ENCODE peak calls at places on chromosomes 12 and 14, in seven cellular contexts. O is BE2C, U is spleen, M is pancreas, V is hepatocyte, K is tibial artery, H is BJ. Q is an unnamed sample.

GRCh38 chr12:6550294-6551062 is 5.4 kb downstream of the IFFO1 start:
- DNase-seq in O (no peak), U (peak; percentile 83), M (no peak), V (no peak), K (no peak), H (no peak), Q (peak; percentile 34)

GRCh38 chr12:45725631-45726593 is 3.6 kb upstream of the ARID2 start:
- DNase-seq in O (peak; percentile 36), U (peak; percentile 77), M (no peak), V (peak; percentile 64), K (no peak), H (no peak), Q (peak; percentile 36)

GRCh38 chr12:47910486-47910885 is 5.7 kb upstream of the VDR start:
- DNase-seq in O (no peak), U (no peak), M (no peak), V (no peak), K (no peak), H (no peak), Q (no peak)

GRCh38 chr14:91405241-91405721 is 12.3 kb downstream of the CCDC88C start:
- DNase-seq in O (no peak), U (peak; percentile 74), M (no peak), V (no peak), K (no peak), H (no peak), Q (no peak)

GRCh38 chr12:132003846-132004245 is 54.1 kb downstream of the EP400 start:
- DNase-seq in O (no peak), U (no peak), M (no peak), V (no peak), K (no peak), H (peak; percentile 42), Q (no peak)

GRCh38 chr12:132494294-132495164 is 4.6 kb downstream of the FBRSL1 start:
- DNase-seq in O (no peak), U (no peak), M (peak; percentile 83), V (peak; percentile 57), K (no peak), H (no peak), Q (no peak)

GRCh38 chr12:116642683-116643082 is 83.5 kb downstream of the MAP1LC3B2 start:
- DNase-seq in O (no peak), U (no peak), M (no peak), V (no peak), K (no peak), H (no peak), Q (no peak)

GRCh38 chr14:90871605-90872233 is 55.5 kb upstream of the TTC7B start:
- DNase-seq in O (no peak), U (no peak), M (no peak), V (no peak), K (no peak), H (no peak), Q (no peak)

GRCh38 chr12:28014196-28014595 is 41.7 kb upstream of the PTHLH start:
- DNase-seq in O (no peak), U (no peak), M (no peak), V (no peak), K (no peak), H (no peak), Q (no peak)

GRCh38 chr14:81476816-81477215 is 56.8 kb downstream of the SEL1L start:
- DNase-seq in O (no peak), U (no peak), M (no peak), V (no peak), K (no peak), H (no peak), Q (no peak)

GRCh38 chr12:49346659-49347306 is at the start of gene DNAJC22:
- DNase-seq in O (peak; percentile 52), U (no peak), M (peak; percentile 41), V (peak; percentile 73), K (no peak), H (no peak), Q (peak; percentile 85)

GRCh38 chr14:73240816-73241480 is 3.6 kb downstream of the PAPLN start:
- DNase-seq in O (no peak), U (peak; percentile 79), M (no peak), V (no peak), K (peak; percentile 45), H (no peak), Q (no peak)

GRCh38 chr12:47267571-47267970 is 187.8 kb upstream of the AMIGO2 start:
- DNase-seq in O (no peak), U (no peak), M (no peak), V (no peak), K (no peak), H (no peak), Q (no peak)

GRCh38 chr12:112170376-112170775 is 45.0 kb downstream of the TRAFD1 start:
- DNase-seq in O (peak; percentile 51), U (peak; percentile 75), M (no peak), V (no peak), K (no peak), H (no peak), Q (peak; percentile 82)

GRCh38 chr14:45651906-45652305 is 398.9 kb upstream of the MIS18BP1 start:
- DNase-seq in O (no peak), U (no peak), M (no peak), V (no peak), K (no peak), H (no peak), Q (no peak)

GRCh38 chr14:58829594-58829993 is 191.8 kb downstream of the DACT1 start:
- DNase-seq in O (no peak), U (no peak), M (no peak), V (peak; percentile 62), K (no peak), H (no peak), Q (no peak)

GRCh38 chr12:54024127-54024526 is 4.1 kb upstream of the HOXC6 start:
- DNase-seq in O (peak; percentile 56), U (peak; percentile 51), M (no peak), V (no peak), K (no peak), H (no peak), Q (no peak)
- H3K27me3 ChIP-seq in O (no peaks in the 10 kb centered on the region), U (peaks cover 97% of the 10 kb centered on the region), M (no peaks in the 10 kb centered on the region), V (peaks cover 97% of the 10 kb centered on the region), K (no peaks in the 10 kb centered on the region), H (peaks cover 3% of the 10 kb centered on the region), Q (peaks cover 100% of the 10 kb centered on the region)

DNA sequence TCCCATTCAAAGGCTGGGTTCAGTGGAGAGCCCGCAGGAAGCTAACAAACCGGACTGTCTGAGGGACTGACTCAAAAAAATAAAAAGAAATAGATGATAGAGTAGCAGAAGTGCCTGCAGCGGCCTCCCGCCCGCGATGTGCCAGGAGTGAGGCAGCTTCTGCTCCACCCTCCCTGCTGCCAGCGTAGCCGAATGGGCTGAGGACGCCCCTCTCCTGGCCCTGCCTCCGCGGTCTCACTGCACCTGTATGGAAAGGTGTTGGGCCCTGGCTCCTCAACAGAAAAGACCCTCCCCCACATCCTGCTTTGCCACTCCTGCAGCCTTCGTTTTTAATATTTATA is 97.9 kb downstream of the GCH1 start:
- DNase-seq in O (no peak), U (no peak), M (no peak), V (no peak), K (no peak), H (no peak), Q (peak; percentile 44)
- H3K4me3 ChIP-seq in O (no peak overlapping the region), U (no peak overlapping the region), M (no peak overlapping the region), V (no peak overlapping the region), K (no peak overlapping the region), H (no peak overlapping the region), Q (no peak overlapping the region)

DNA sequence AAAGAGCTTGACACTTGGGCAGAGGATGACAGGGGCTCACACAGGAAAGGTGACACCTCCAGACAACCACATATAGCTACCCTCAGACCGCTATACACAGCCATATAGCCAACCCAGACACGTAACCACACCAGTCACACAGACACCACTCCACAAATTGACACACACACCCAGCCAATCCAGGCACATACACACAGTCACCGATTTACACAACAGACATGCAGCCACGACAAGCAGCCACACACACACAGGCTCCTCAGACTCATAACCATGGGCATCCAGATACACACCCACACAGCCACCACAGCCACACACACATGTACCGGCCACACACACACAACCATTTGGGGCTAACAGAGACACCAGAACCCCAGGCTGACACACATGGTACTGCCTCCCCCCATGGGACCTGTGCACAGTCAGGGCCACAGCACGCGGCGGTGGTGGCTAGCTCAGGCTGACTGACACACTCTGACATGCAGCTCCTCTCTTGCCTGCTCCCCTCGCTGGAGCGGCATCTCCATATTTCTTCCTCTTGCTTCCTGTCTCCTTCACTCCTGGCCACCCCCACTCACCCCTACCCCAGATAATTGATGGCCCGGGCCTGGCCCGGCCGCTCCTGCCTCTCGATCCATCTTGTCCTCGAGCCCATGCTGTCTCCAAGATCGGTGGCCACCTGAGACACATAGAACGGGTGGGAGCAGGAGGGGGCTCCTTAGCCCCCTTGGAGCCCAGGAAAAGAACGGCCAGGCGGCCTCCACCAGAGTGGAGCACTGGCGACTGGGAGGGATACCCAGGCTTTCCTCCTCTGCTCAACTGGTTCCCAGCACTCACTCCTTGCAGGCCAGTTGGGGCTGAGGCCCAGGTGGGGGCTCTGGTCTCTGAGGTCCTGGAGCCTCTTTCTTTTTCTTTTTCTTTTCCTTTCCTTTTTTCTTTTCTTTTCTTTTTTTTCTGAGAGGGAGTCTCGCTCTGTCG is 6.0 kb upstream of the SHMT2 start:
- DNase-seq in O (no peak), U (no peak), M (no peak), V (no peak), K (no peak), H (no peak), Q (no peak)
- H3K27me3 ChIP-seq in O (peaks cover 61% of the 10 kb centered on the region), U (peaks cover 90% of the 10 kb centered on the region), M (no peaks in the 10 kb centered on the region), V (peaks cover 97% of the 10 kb centered on the region), K (no peaks in the 10 kb centered on the region), H (peaks cover 11% of the 10 kb centered on the region), Q (peaks cover 89% of the 10 kb centered on the region)

DNA sequence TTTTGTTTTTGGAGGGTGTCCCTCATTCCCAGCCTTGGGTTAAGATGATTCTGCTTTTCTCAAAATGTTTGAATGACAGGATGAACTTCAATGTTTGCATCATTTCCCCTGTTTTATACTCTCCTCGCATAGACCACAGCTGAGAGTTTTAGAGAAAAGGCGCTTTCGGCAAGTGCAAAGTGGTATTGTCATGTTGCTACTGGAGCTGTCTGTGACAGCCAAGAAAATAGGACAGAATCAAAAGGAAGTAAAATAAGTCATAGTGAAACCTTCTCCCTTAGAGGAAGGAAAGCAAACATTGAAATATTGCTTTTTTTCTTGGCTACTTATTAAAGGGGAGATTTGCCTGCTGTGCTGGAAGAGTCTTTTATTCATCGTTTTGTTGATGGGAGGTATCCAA is 33.5 kb upstream of the ARHGAP5 start:
- DNase-seq in O (no peak), U (no peak), M (no peak), V (no peak), K (no peak), H (no peak), Q (no peak)
- H3K4me3 ChIP-seq in O (no peak overlapping the region), U (peak overlapping the region; percentile 0), M (no peak overlapping the region), V (no peak overlapping the region), K (no peak overlapping the region), H (no peak overlapping the region), Q (no peak overlapping the region)

DNA sequence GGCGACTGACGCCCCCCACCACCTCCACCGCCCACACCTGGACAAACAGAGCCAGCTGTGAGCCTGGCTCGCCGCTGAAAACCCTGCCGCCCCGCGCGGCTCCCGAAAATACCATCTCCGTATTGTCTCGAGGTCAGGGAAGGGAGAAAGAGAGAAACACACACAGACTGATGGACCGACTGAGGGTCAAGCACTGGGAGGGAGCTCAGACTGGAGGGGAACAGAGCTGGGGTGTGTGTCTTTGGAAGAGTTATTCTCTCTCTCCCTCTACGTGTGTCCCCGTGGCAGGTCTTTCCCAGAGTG is 4.1 kb upstream of the SIX1 start:
- DNase-seq in O (no peak), U (no peak), M (no peak), V (no peak), K (no peak), H (no peak), Q (peak; percentile 74)
- H3K27me3 ChIP-seq in O (peaks cover 95% of the 10 kb centered on the region), U (peaks cover 99% of the 10 kb centered on the region), M (peaks cover 13% of the 10 kb centered on the region), V (peaks cover 96% of the 10 kb centered on the region), K (no peaks in the 10 kb centered on the region), H (peaks cover 4% of the 10 kb centered on the region), Q (peaks cover 99% of the 10 kb centered on the region)

Q was measured in H7.